ENCODE peak calls at places on chromosomes 1 and 21, in nine cellular contexts. P is ascending aorta, U is IMR-90, I is heart right ventricle, Z is fibroblast of villous mesenchyme, A is neural progenitor cell, B is A549, Q is left ventricle myocardium inferior, N is psoas muscle. H is an unnamed sample.

GRCh38 chr1:172960019-172960418 is 90.7 kb downstream of the TNFSF18 start:
- DNase-seq in P (no peak), U (peak; percentile 76), I (no peak), Z (no peak), A (no peak), B (no peak), Q (no peak), N (no peak), H (no peak)

GRCh38 chr1:234212764-234213406 is 160.4 kb upstream of the COA6 start:
- DNase-seq in P (no peak), U (peak; percentile 26), I (no peak), Z (peak; percentile 11), A (peak; percentile 79), B (peak; percentile 53), Q (no peak), N (no peak), H (peak; percentile 52)

GRCh38 chr21:28186604-28187003 is 806.1 kb downstream of the LTN1 start:
- DNase-seq in P (no peak), U (no peak), I (no peak), Z (peak; percentile 59), A (no peak), B (no peak), Q (no peak), N (no peak), H (no peak)

GRCh38 chr1:62530516-62531154 is 66.7 kb upstream of the ANGPTL3 start:
- DNase-seq in P (peak; percentile 69), U (peak; percentile 40), I (peak; percentile 20), Z (peak; percentile 42), A (peak; percentile 72), B (peak; percentile 67), Q (peak; percentile 18), N (no peak), H (peak; percentile 45)

GRCh38 chr1:234879157-234880080 is 249.2 kb downstream of the TOMM20 start:
- DNase-seq in P (no peak), U (no peak), I (no peak), Z (no peak), A (no peak), B (no peak), Q (no peak), N (no peak), H (no peak)

GRCh38 chr21:45640888-45641479 is 2.5 kb upstream of the PCBP3 start:
- DNase-seq in P (no peak), U (peak; percentile 18), I (peak; percentile 53), Z (peak; percentile 71), A (peak; percentile 66), B (peak; percentile 30), Q (no peak), N (no peak), H (peak; percentile 64)

GRCh38 chr1:230868736-230869385 is 540 bp upstream of the C1orf198 start:
- DNase-seq in P (peak; percentile 85), U (no peak), I (no peak), Z (no peak), A (peak; percentile 95), B (peak; percentile 65), Q (peak; percentile 57), N (peak; percentile 85), H (peak; percentile 45)

GRCh38 chr1:108661030-108661609 is at the start of gene HENMT1:
- DNase-seq in P (peak; percentile 78), U (peak; percentile 35), I (peak; percentile 66), Z (peak; percentile 76), A (peak; percentile 67), B (peak; percentile 80), Q (peak; percentile 60), N (peak; percentile 81), H (peak; percentile 77)

GRCh38 chr1:74732960-74733615 is at the start of the genes CRYZ and TYW3:
- DNase-seq in P (peak; percentile 96), U (peak; percentile 92), I (peak; percentile 87), Z (peak; percentile 95), A (no peak), B (peak; percentile 92), Q (peak; percentile 91), N (peak; percentile 94), H (peak; percentile 95)

DNA sequence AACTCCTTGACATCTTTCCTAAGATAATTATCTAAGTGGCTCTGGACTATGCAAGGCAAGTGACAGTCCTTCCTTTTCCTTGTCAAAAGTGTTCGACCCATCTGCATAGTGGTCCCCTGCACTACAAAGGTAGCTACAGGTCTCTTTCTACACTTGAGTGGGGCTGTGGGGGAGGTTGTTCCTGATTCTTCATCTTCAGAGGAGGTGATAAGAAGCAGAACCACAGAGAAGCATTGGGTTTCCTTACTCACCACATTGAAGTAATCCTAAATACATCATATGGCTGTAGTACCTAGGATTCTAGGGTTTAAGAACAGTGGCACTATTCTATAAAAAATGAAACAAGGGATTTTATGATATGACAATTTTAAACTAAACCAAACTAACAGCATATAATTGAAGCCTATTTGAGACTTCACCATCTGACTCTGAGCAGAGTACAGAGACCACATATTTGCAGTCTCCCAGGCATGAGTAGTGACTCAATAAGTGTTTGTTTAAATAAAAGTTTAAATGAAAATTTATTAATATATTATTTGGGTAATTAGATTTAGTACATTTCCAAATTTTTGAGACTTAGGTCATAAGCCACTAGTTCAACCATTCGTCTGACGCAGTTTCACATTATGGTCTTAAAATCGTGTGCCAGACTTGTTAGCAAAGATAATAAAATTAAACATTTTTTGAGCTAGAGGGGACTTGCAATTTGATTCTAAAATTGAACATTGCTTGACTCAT is 54.9 kb upstream of the NEK7 start:
- DNase-seq in P (no peak), U (peak; percentile 62), I (no peak), Z (no peak), A (no peak), B (no peak), Q (no peak), N (no peak), H (no peak)
- H3K4me3 ChIP-seq in P (no peak overlapping the region), U (no peak overlapping the region), I (no peak overlapping the region), Z (no peak overlapping the region), A (no peak overlapping the region), B (no peak overlapping the region), Q (no peak overlapping the region), N (no peak overlapping the region), H (no peak overlapping the region)

GRCh38 chr1:56188216-56188615 is 391.1 kb downstream of the PLPP3 start:
- DNase-seq in P (no peak), U (no peak), I (no peak), Z (no peak), A (peak; percentile 13), B (no peak), Q (no peak), N (peak; percentile 66), H (no peak)

GRCh38 chr1:56188855-56189254 is 390.5 kb downstream of the PLPP3 start:
- DNase-seq in P (no peak), U (no peak), I (no peak), Z (no peak), A (peak; percentile 87), B (no peak), Q (no peak), N (no peak), H (no peak)

GRCh38 chr1:56190975-56191768 is 388.2 kb downstream of the PLPP3 start:
- DNase-seq in P (no peak), U (peak; percentile 57), I (no peak), Z (no peak), A (peak; percentile 34), B (peak; percentile 16), Q (no peak), N (peak; percentile 47), H (peak; percentile 28)

GRCh38 chr1:56189454-56189853 is 389.9 kb downstream of the PLPP3 start:
- DNase-seq in P (no peak), U (no peak), I (no peak), Z (no peak), A (no peak), B (no peak), Q (no peak), N (no peak), H (no peak)

DNA sequence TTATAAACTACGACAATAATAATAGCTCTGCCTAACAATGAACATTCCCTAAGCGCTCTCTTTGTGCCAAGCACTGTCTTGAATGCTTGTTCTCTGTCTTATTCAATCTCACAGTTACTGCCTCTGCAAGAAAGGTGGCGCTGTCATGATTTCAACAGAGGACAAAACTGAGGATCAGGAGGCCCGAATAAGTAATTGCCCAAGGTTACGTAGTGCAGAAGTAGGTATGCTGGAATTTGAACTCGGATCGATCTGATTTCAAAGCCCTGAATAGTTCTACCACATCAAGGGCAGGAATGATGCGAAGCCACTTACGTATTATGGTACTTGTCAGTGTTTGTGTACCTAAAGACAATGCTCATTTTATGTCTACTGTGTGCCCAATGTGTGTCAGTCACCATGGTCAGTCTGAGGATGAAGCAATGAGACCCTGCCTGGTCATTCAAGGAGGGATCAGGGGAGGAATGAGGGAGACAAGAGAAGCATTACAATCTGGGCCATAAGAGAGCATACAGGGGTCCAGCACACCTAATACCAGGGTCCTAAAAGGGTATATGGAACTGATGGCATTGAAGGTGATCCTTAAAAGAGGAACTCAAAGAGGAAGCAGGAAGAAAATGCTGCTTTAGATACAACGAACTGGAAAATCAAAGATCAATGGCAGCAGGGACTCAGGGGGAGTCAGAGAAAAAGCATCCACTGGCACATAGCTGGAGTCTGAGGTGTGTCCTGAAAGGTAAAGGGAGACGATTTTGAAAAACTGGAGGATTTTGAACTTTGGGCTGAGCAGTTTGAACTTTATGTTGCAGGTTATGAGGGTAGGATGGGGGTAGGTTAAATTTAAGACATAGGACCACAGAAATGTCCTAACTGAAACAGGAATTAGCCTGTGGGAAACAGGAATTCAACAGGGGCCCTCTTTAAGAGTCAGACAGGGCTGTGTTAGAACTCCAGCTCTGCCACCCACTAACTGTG is 389.1 kb downstream of the PLPP3 start:
- DNase-seq in P (no peak), U (no peak), I (no peak), Z (no peak), A (peak; percentile 76), B (peak; percentile 18), Q (no peak), N (no peak), H (no peak)
- TF ChIP-seq CTCF in P (no peak), U (peak; percentile 8), I (peak; percentile 62), Z (peak; percentile 46), A (peak; percentile 73), B (peak; percentile 16), Q (peak; percentile 63), N (peak; percentile 46), H (peak; percentile 27)

GRCh38 chr1:181023265-181024057 is 791 bp upstream of the STX6 start:
- DNase-seq in P (no peak), U (no peak), I (no peak), Z (no peak), A (no peak), B (no peak), Q (no peak), N (no peak), H (no peak)
- H3K4me3 ChIP-seq in P (no peak overlapping the region), U (peak overlapping the region; percentile 27), I (peak overlapping the region; percentile 100), Z (peak overlapping the region; percentile 49), A (peak overlapping the region; percentile 82), B (peak overlapping the region; percentile 76), Q (peak overlapping the region; percentile 78), N (peak overlapping the region; percentile 59), H (peak overlapping the region; percentile 28)

GRCh38 chr1:67571406-67571805 is 113.6 kb upstream of the GADD45A start:
- DNase-seq in P (no peak), U (no peak), I (no peak), Z (no peak), A (no peak), B (no peak), Q (no peak), N (no peak), H (no peak)

GRCh38 chr1:67572217-67572593 is 112.8 kb upstream of the GADD45A start:
- DNase-seq in P (no peak), U (no peak), I (no peak), Z (peak; percentile 33), A (no peak), B (no peak), Q (no peak), N (no peak), H (no peak)

GRCh38 chr1:67572594-67573221 is 112.3 kb upstream of the GADD45A start:
- DNase-seq in P (no peak), U (peak; percentile 36), I (peak; percentile 63), Z (no peak), A (no peak), B (no peak), Q (peak; percentile 53), N (peak; percentile 87), H (no peak)

GRCh38 chr1:67573481-67573880 is 111.5 kb upstream of the GADD45A start:
- DNase-seq in P (no peak), U (peak; percentile 54), I (no peak), Z (no peak), A (no peak), B (no peak), Q (no peak), N (no peak), H (peak; percentile 18)

GRCh38 chr1:67570473-67571143 is 114.4 kb upstream of the GADD45A start:
- DNase-seq in P (no peak), U (peak; percentile 97), I (no peak), Z (peak; percentile 88), A (no peak), B (peak; percentile 83), Q (no peak), N (no peak), H (peak; percentile 86)
- TF ChIP-seq CTCF in P (no peak), U (no peak), I (no peak), Z (no peak), A (no peak), B (no peak), Q (no peak), N (no peak), H (no peak)